ENCODE peak calls at places on chromosomes 5 and 9, in nine cellular contexts. Y, W, L, M, C, J, B, S and V are unnamed samples.

GRCh38 chr5:130773813-130774212 is 391.2 kb downstream of the HINT1 start:
- DNase-seq in Y (peak), W (no peak), L (no peak), M (no peak), C (no peak), J (peak), B (no peak), S (no peak), V (peak)

GRCh38 chr5:133531178-133531577 is 81.2 kb downstream of the FSTL4 start:
- DNase-seq in Y (no peak), W (no peak), L (no peak), M (no peak), C (no peak), J (no peak), B (no peak), S (no peak), V (no peak)

GRCh38 chr5:162474239-162474638 is 406.7 kb downstream of the GABRG2 start:
- DNase-seq in Y (no peak), W (no peak), L (no peak), M (no peak), C (no peak), J (no peak), B (no peak), S (no peak), V (no peak)

GRCh38 chr5:107543868-107544267 is 126.9 kb downstream of the EFNA5 start:
- DNase-seq in Y (no peak), W (no peak), L (no peak), M (no peak), C (no peak), J (no peak), B (no peak), S (no peak), V (peak)

GRCh38 chr5:3009605-3010004 is 258.1 kb upstream of the IRX2 start:
- DNase-seq in Y (no peak), W (no peak), L (no peak), M (no peak), C (no peak), J (no peak), B (no peak), S (no peak), V (no peak)

GRCh38 chr9:1434082-1434481 is 383.9 kb downstream of the DMRT2 start:
- DNase-seq in Y (peak), W (no peak), L (no peak), M (no peak), C (no peak), J (no peak), B (no peak), S (no peak), V (no peak)

GRCh38 chr9:136692190-136693134 is 5.2 kb upstream of the AGPAT2 start:
- DNase-seq in Y (no peak), W (no peak), L (no peak), M (no peak), C (no peak), J (no peak), B (no peak), S (no peak), V (no peak)

GRCh38 chr9:77927265-77927664 is 104.3 kb downstream of the GNAQ start:
- DNase-seq in Y (no peak), W (no peak), L (no peak), M (no peak), C (peak), J (no peak), B (no peak), S (no peak), V (no peak)

GRCh38 chr5:16894236-16895057 is 41.6 kb downstream of the MYO10 start:
- DNase-seq in Y (peak), W (peak), L (peak), M (peak), C (peak), J (peak), B (no peak), S (no peak), V (peak)

GRCh38 chr9:99057665-99058625 is 47.0 kb upstream of the TGFBR1 start:
- DNase-seq in Y (no peak), W (peak), L (no peak), M (no peak), C (peak), J (peak), B (no peak), S (peak), V (no peak)

GRCh38 chr5:112965733-112966306 is 10.8 kb upstream of the DCP2 start:
- DNase-seq in Y (no peak), W (no peak), L (no peak), M (no peak), C (no peak), J (no peak), B (no peak), S (no peak), V (no peak)

GRCh38 chr5:172417983-172418630 is 36.2 kb downstream of the SH3PXD2B start:
- DNase-seq in Y (no peak), W (peak), L (no peak), M (peak), C (peak), J (peak), B (no peak), S (no peak), V (no peak)

GRCh38 chr5:64486163-64486562 is 19.7 kb upstream of the RGS7BP start:
- DNase-seq in Y (no peak), W (no peak), L (no peak), M (no peak), C (no peak), J (no peak), B (no peak), S (no peak), V (no peak)

GRCh38 chr5:142422426-142422825 is 97.6 kb upstream of the SPRY4 start:
- DNase-seq in Y (no peak), W (no peak), L (no peak), M (no peak), C (peak), J (no peak), B (no peak), S (no peak), V (no peak)

GRCh38 chr9:86971742-86972141 is 24.4 kb upstream of the GAS1 start:
- DNase-seq in Y (no peak), W (no peak), L (no peak), M (no peak), C (no peak), J (no peak), B (no peak), S (no peak), V (no peak)

GRCh38 chr5:142280066-142281011 is 44.5 kb downstream of the SPRY4 start:
- DNase-seq in Y (peak), W (no peak), L (no peak), M (no peak), C (peak), J (no peak), B (no peak), S (no peak), V (no peak)

GRCh38 chr5:170691623-170692022 is 91.9 kb upstream of the GABRP start:
- DNase-seq in Y (peak), W (no peak), L (no peak), M (no peak), C (no peak), J (no peak), B (no peak), S (no peak), V (peak)

GRCh38 chr5:159663986-159664385 is 252.3 kb upstream of the ADRA1B start:
- DNase-seq in Y (no peak), W (no peak), L (no peak), M (no peak), C (no peak), J (no peak), B (no peak), S (no peak), V (no peak)

GRCh38 chr9:124183772-124184171 is 74.0 kb upstream of the NEK6 start:
- DNase-seq in Y (no peak), W (no peak), L (no peak), M (no peak), C (no peak), J (no peak), B (no peak), S (no peak), V (peak)

GRCh38 chr5:141507387-141508091 is 18.7 kb downstream of the PCDHGC5 start:
- DNase-seq in Y (no peak), W (peak), L (no peak), M (peak), C (peak), J (no peak), B (no peak), S (no peak), V (no peak)

GRCh38 chr5:146073239-146073900 is 32.0 kb downstream of the PLAC8L1 start:
- DNase-seq in Y (peak), W (no peak), L (peak), M (no peak), C (no peak), J (no peak), B (no peak), S (no peak), V (peak)

GRCh38 chr5:159240301-159240870 is 22.7 kb upstream of the UBLCP1 start:
- DNase-seq in Y (no peak), W (no peak), L (no peak), M (peak), C (no peak), J (peak), B (no peak), S (no peak), V (no peak)

GRCh38 chr5:102625446-102625845 is 126.6 kb upstream of the SLCO6A1 start:
- DNase-seq in Y (no peak), W (no peak), L (no peak), M (no peak), C (no peak), J (no peak), B (no peak), S (no peak), V (no peak)

GRCh38 chr5:89967806-89968444 is 441.6 kb downstream of the CETN3 start:
- DNase-seq in Y (no peak), W (no peak), L (no peak), M (no peak), C (peak), J (no peak), B (no peak), S (no peak), V (no peak)

GRCh38 chr5:2352101-2352861 is 399.2 kb downstream of the IRX2 start:
- DNase-seq in Y (no peak), W (no peak), L (no peak), M (no peak), C (no peak), J (no peak), B (no peak), S (no peak), V (no peak)

GRCh38 chr5:137497396-137498290 is 1.5 kb downstream of the SPOCK1 start:
- DNase-seq in Y (no peak), W (no peak), L (peak), M (no peak), C (no peak), J (no peak), B (no peak), S (no peak), V (peak)

GRCh38 chr9:134375011-134375390 is 48.7 kb downstream of the RXRA start:
- DNase-seq in Y (no peak), W (no peak), L (no peak), M (no peak), C (peak), J (no peak), B (no peak), S (no peak), V (no peak)

GRCh38 chr9:134735441-134736175 is 94.0 kb downstream of the COL5A1 start:
- DNase-seq in Y (no peak), W (no peak), L (no peak), M (no peak), C (no peak), J (no peak), B (no peak), S (no peak), V (peak)

GRCh38 chr5:142512680-142513042 is 173.2 kb downstream of the FGF1 start:
- DNase-seq in Y (no peak), W (no peak), L (no peak), M (no peak), C (peak), J (no peak), B (no peak), S (no peak), V (no peak)

GRCh38 chr5:139391570-139392323 is 2.0 kb upstream of the MZB1 start:
- DNase-seq in Y (no peak), W (no peak), L (no peak), M (no peak), C (no peak), J (no peak), B (no peak), S (no peak), V (peak)

GRCh38 chr5:154236011-154236410 is 45.5 kb downstream of the GALNT10 start:
- DNase-seq in Y (no peak), W (no peak), L (no peak), M (no peak), C (no peak), J (no peak), B (no peak), S (no peak), V (no peak)

GRCh38 chr9:79581794-79582193 is 10.0 kb downstream of the TLE4 start:
- DNase-seq in Y (no peak), W (peak), L (no peak), M (peak), C (peak), J (peak), B (no peak), S (no peak), V (no peak)

GRCh38 chr5:10556331-10556807 is 7.5 kb upstream of the ANKRD33B start:
- DNase-seq in Y (no peak), W (no peak), L (no peak), M (no peak), C (peak), J (no peak), B (no peak), S (no peak), V (peak)

GRCh38 chr5:173880306-173880985 is 7.7 kb upstream of the CPEB4 start:
- DNase-seq in Y (no peak), W (peak), L (no peak), M (peak), C (peak), J (peak), B (no peak), S (no peak), V (no peak)

GRCh38 chr9:5205071-5205470 is 19.6 kb upstream of the INSL6 start:
- DNase-seq in Y (no peak), W (no peak), L (no peak), M (no peak), C (no peak), J (no peak), B (no peak), S (no peak), V (no peak)

GRCh38 chr5:38382898-38383297 is 124.5 kb downstream of the EGFLAM start:
- DNase-seq in Y (peak), W (peak), L (peak), M (no peak), C (peak), J (peak), B (no peak), S (no peak), V (peak)

GRCh38 chr5:143551765-143552164 is 148.3 kb upstream of the NR3C1 start:
- DNase-seq in Y (no peak), W (no peak), L (no peak), M (no peak), C (no peak), J (no peak), B (no peak), S (no peak), V (no peak)

GRCh38 chr5:57754616-57755015 is 272.0 kb upstream of the ACTBL2 start:
- DNase-seq in Y (no peak), W (no peak), L (no peak), M (no peak), C (no peak), J (no peak), B (no peak), S (no peak), V (no peak)